ENCODE peak calls at places on chromosomes 11 and 22, in five cellular contexts. N, A, M, T and D are unnamed samples.

GRCh38 chr11:1192741-1193325 is 30.0 kb upstream of the MUC5B start:
- DNase-seq in N (no peak), A (no peak), M (no peak), T (no peak), D (no peak)

GRCh38 chr11:35259529-35259928 is 120.6 kb downstream of the CD44 start:
- DNase-seq in N (no peak), A (no peak), M (no peak), T (peak; percentile 25), D (no peak)

GRCh38 chr22:29315286-29316195 is at the start of gene RASL10A:
- DNase-seq in N (no peak), A (no peak), M (peak; percentile 43), T (no peak), D (no peak)

GRCh38 chr11:36409152-36409713 is 100.8 kb downstream of the TRAF6 start:
- DNase-seq in N (no peak), A (no peak), M (no peak), T (no peak), D (peak; percentile 81)

GRCh38 chr11:44766112-44766971 is 39.6 kb downstream of the TSPAN18 start:
- DNase-seq in N (peak; percentile 69), A (no peak), M (peak; percentile 70), T (no peak), D (peak; percentile 90)

GRCh38 chr11:43904737-43905515 is 24.3 kb downstream of the ALKBH3 start:
- DNase-seq in N (no peak), A (no peak), M (peak; percentile 70), T (no peak), D (peak; percentile 63)

GRCh38 chr11:69686856-69687255 is 11.7 kb upstream of the LTO1 start:
- DNase-seq in N (no peak), A (no peak), M (no peak), T (no peak), D (no peak)

GRCh38 chr11:19995131-19995530 is 165.1 kb downstream of the DBX1 start:
- DNase-seq in N (peak; percentile 78), A (no peak), M (peak; percentile 89), T (no peak), D (peak; percentile 67)

GRCh38 chr11:75760710-75761493 is 7.7 kb upstream of the DGAT2 start:
- DNase-seq in N (no peak), A (no peak), M (peak; percentile 91), T (no peak), D (peak; percentile 31)

GRCh38 chr11:130832571-130833432 is 83.5 kb downstream of the SNX19 start:
- DNase-seq in N (no peak), A (no peak), M (peak; percentile 54), T (no peak), D (peak; percentile 47)

GRCh38 chr11:16902182-16902581 is 112.0 kb downstream of the PLEKHA7 start:
- DNase-seq in N (no peak), A (no peak), M (no peak), T (peak; percentile 49), D (peak; percentile 65)

GRCh38 chr22:41541484-41541883 is 2.8 kb downstream of the POLR3H start:
- DNase-seq in N (no peak), A (no peak), M (no peak), T (no peak), D (no peak)

GRCh38 chr11:47271961-47272661 is 2.2 kb downstream of the MADD start:
- DNase-seq in N (no peak), A (no peak), M (no peak), T (peak; percentile 65), D (no peak)

GRCh38 chr11:46865340-46865739 is 19.3 kb upstream of the CKAP5 start:
- DNase-seq in N (no peak), A (no peak), M (peak; percentile 69), T (no peak), D (peak; percentile 77)

GRCh38 chr11:24289301-24289700 is 207.6 kb upstream of the LUZP2 start:
- DNase-seq in N (no peak), A (no peak), M (no peak), T (no peak), D (no peak)

GRCh38 chr11:38460901-38461300 is 1862.9 kb upstream of the RAG2 start:
- DNase-seq in N (peak; percentile 39), A (no peak), M (no peak), T (peak; percentile 77), D (peak; percentile 92)

GRCh38 chr22:39518996-39519680 is 1.2 kb upstream of the ATF4 start:
- DNase-seq in N (peak; percentile 56), A (no peak), M (no peak), T (peak; percentile 73), D (peak; percentile 46)
- H3K36me3 ChIP-seq in N (peaks cover 9% of the 10 kb centered on the region), A (peaks cover 47% of the 10 kb centered on the region), M (peaks cover 35% of the 10 kb centered on the region), T (peaks cover 61% of the 10 kb centered on the region), D (peaks cover 35% of the 10 kb centered on the region)

GRCh38 chr11:11988099-11988651 is 20.3 kb downstream of the DKK3 start:
- DNase-seq in N (no peak), A (no peak), M (peak; percentile 85), T (no peak), D (peak; percentile 84)
- H2AFZ ChIP-seq in N (no peak overlapping the region), A (no peak overlapping the region), M (peak overlapping the region; percentile 58), T (no peak overlapping the region), D (peak overlapping the region; percentile 7)

GRCh38 chr11:118653684-118654390 is 25.6 kb downstream of the TREH start:
- DNase-seq in N (no peak), A (no peak), M (no peak), T (no peak), D (no peak)
- H3K36me3 ChIP-seq in N (no peaks in the 10 kb centered on the region), A (peaks cover 43% of the 10 kb centered on the region), M (peaks cover 78% of the 10 kb centered on the region), T (no peaks in the 10 kb centered on the region), D (peaks cover 61% of the 10 kb centered on the region)

GRCh38 chr11:10659339-10660216 is 34.0 kb downstream of the IRAG1 start:
- DNase-seq in N (peak; percentile 83), A (no peak), M (peak; percentile 96), T (no peak), D (peak; percentile 90)
- H2AFZ ChIP-seq in N (no peak overlapping the region), A (no peak overlapping the region), M (peak overlapping the region; percentile 41), T (no peak overlapping the region), D (peak overlapping the region; percentile 47)

DNA sequence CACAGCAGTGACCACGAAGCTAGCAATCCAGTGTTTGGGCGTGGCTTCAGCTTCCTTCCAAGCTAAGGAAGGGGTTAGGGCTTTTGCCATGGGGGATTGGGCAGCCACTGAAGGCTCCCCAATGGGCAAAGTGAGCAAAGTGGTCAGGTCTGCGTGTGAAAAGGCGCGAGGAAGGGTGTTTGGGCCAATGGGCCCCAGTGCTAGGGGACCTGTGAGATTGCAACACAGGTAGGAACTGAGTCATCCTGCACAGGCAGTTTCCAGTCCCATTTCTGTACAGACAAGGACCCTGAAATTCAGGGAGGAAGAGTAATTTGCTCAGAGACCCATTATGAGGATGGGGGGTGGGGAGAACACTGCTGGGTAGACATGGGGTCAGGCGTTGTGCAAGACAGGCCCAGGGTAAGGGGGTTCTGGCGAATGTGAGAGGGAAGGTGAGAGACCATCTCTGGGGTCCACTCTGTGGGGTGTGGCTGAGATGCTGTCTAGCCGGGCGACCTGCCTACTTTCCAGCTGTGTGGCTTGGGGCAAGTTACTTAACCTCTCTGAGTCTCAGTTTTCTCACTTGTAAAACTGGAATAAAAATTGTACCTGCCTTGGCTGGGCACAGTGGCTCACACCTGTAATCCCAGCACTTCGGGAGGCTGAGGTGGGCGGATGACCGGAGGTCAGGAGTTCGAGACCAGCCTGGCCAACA is 7.3 kb downstream of the CCDC88B start:
- DNase-seq in N (no peak), A (no peak), M (peak; percentile 22), T (no peak), D (no peak)
- H3K36me3 ChIP-seq in N (no peaks in the 10 kb centered on the region), A (no peaks in the 10 kb centered on the region), M (no peaks in the 10 kb centered on the region), T (peaks cover 2% of the 10 kb centered on the region), D (no peaks in the 10 kb centered on the region)

GRCh38 chr22:20133930-20134549 is 2.4 kb downstream of the ZDHHC8 start:
- DNase-seq in N (no peak), A (no peak), M (no peak), T (no peak), D (no peak)

GRCh38 chr22:20130739-20131592 is 638 bp upstream of the ZDHHC8 start:
- DNase-seq in N (peak; percentile 90), A (no peak), M (peak; percentile 82), T (peak; percentile 87), D (peak; percentile 66)

GRCh38 chr22:20131856-20132685 is 467 bp downstream of the ZDHHC8 start:
- DNase-seq in N (peak; percentile 35), A (no peak), M (peak; percentile 57), T (peak; percentile 54), D (no peak)

GRCh38 chr22:20131593-20131855 is at the start of gene ZDHHC8:
- DNase-seq in N (peak; percentile 56), A (no peak), M (peak; percentile 50), T (peak; percentile 67), D (no peak)

GRCh38 chr22:20132686-20133246 is 1.2 kb downstream of the ZDHHC8 start:
- DNase-seq in N (no peak), A (no peak), M (no peak), T (no peak), D (no peak)
- H2AFZ ChIP-seq in N (no peak overlapping the region), A (no peak overlapping the region), M (no peak overlapping the region), T (no peak overlapping the region), D (no peak overlapping the region)

GRCh38 chr11:9736365-9736764 is 72.5 kb downstream of the SWAP70 start:
- DNase-seq in N (no peak), A (no peak), M (no peak), T (no peak), D (no peak)

GRCh38 chr11:9735919-9736318 is 72.0 kb downstream of the SWAP70 start:
- DNase-seq in N (no peak), A (no peak), M (no peak), T (no peak), D (no peak)

GRCh38 chr11:9732453-9732852 is 68.6 kb downstream of the SWAP70 start:
- DNase-seq in N (no peak), A (no peak), M (no peak), T (no peak), D (no peak)

GRCh38 chr11:9733212-9733611 is 69.3 kb downstream of the SWAP70 start:
- DNase-seq in N (no peak), A (no peak), M (no peak), T (no peak), D (no peak)

GRCh38 chr11:9735236-9735635 is 71.4 kb downstream of the SWAP70 start:
- DNase-seq in N (no peak), A (no peak), M (no peak), T (no peak), D (no peak)
- H3K36me3 ChIP-seq in N (peaks cover 2% of the 10 kb centered on the region), A (peaks cover 47% of the 10 kb centered on the region), M (peaks cover 61% of the 10 kb centered on the region), T (peaks cover 93% of the 10 kb centered on the region), D (peaks cover 17% of the 10 kb centered on the region)

DNA sequence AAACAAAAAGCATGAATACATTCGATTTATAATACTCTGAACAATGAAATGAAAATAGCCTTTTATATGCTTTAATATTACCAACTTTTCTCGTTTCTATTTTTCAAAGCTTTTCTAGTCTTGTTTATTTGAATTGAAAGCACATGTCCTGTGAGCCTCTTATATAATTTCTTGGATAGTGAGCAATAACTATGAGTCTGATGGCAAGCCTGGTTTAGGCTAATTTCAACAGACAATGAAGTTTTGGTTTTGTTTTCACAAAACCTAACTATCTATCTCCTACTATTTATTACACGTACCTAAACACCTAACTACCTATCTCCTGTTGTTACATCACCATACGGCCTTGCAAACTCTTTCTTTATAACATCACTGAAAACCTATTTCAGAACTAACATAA is 29.2 kb upstream of the CEP126 start:
- DNase-seq in N (no peak), A (no peak), M (no peak), T (no peak), D (no peak)
- H2AFZ ChIP-seq in N (no peak overlapping the region), A (no peak overlapping the region), M (no peak overlapping the region), T (no peak overlapping the region), D (no peak overlapping the region)